ENCODE peak calls at places on chromosomes 12 and 14, in six cellular contexts. One of them, this sample, is unnamed.

GRCh38 chr14:97382616-97383226 is 585.5 kb downstream of the VRK1 start:
- DNase-seq in CD8-positive, alpha-beta T cell: no peak
- DNase-seq in astrocyte of the cerebellum: no peak
- DNase-seq in nephron progenitor cell: no peak
- DNase-seq in WTC11: no peak
- DNase-seq in stomach: no peak
- DNase-seq in this sample: no peak

GRCh38 chr14:99947695-99948094 is 117.5 kb upstream of the EVL start:
- DNase-seq in astrocyte of the cerebellum: no peak
- DNase-seq in nephron progenitor cell: no peak
- DNase-seq in WTC11: no peak
- DNase-seq in CD8-positive, alpha-beta T cell: no peak
- DNase-seq in stomach: no peak
- DNase-seq in this sample: no peak

GRCh38 chr14:21940887-21941855 is 267.6 kb upstream of the OR4E1 start:
- DNase-seq in CD8-positive, alpha-beta T cell: peak; percentile 53
- DNase-seq in nephron progenitor cell: peak; percentile 31
- DNase-seq in WTC11: peak; percentile 36
- DNase-seq in stomach: no peak
- DNase-seq in astrocyte of the cerebellum: no peak
- DNase-seq in this sample: no peak

GRCh38 chr12:75480469-75480949 is at the start of gene GLIPR1:
- DNase-seq in stomach: peak; percentile 57
- DNase-seq in CD8-positive, alpha-beta T cell: peak; percentile 79
- DNase-seq in astrocyte of the cerebellum: peak; percentile 98
- DNase-seq in WTC11: no peak
- DNase-seq in nephron progenitor cell: no peak
- DNase-seq in this sample: no peak

GRCh38 chr12:114616081-114616480 is 67.9 kb downstream of the TBX3 start:
- DNase-seq in CD8-positive, alpha-beta T cell: no peak
- DNase-seq in astrocyte of the cerebellum: no peak
- DNase-seq in stomach: no peak
- DNase-seq in WTC11: no peak
- DNase-seq in nephron progenitor cell: no peak
- DNase-seq in this sample: no peak

GRCh38 chr12:132560421-132560830 is 50.0 kb downstream of the LRCOL1 start:
- DNase-seq in WTC11: peak; percentile 49
- DNase-seq in CD8-positive, alpha-beta T cell: no peak
- DNase-seq in nephron progenitor cell: peak; percentile 64
- DNase-seq in stomach: peak; percentile 38
- DNase-seq in astrocyte of the cerebellum: no peak
- DNase-seq in this sample: peak; percentile 54

GRCh38 chr12:44875954-44876553 is at the start of gene NELL2:
- DNase-seq in CD8-positive, alpha-beta T cell: peak; percentile 82
- DNase-seq in stomach: no peak
- DNase-seq in nephron progenitor cell: peak; percentile 74
- DNase-seq in WTC11: peak; percentile 84
- DNase-seq in astrocyte of the cerebellum: no peak
- DNase-seq in this sample: no peak

GRCh38 chr12:131530041-131530332 is 180.9 kb upstream of the SFSWAP start:
- DNase-seq in CD8-positive, alpha-beta T cell: no peak
- DNase-seq in nephron progenitor cell: no peak
- DNase-seq in stomach: no peak
- DNase-seq in WTC11: no peak
- DNase-seq in astrocyte of the cerebellum: no peak
- DNase-seq in this sample: no peak

GRCh38 chr14:49975286-49975685 is 82.4 kb downstream of the ARF6 start:
- DNase-seq in nephron progenitor cell: no peak
- DNase-seq in astrocyte of the cerebellum: peak; percentile 83
- DNase-seq in CD8-positive, alpha-beta T cell: no peak
- DNase-seq in WTC11: no peak
- DNase-seq in stomach: no peak
- DNase-seq in this sample: no peak

GRCh38 chr12:76679778-76680177 is 84.1 kb upstream of the ZDHHC17 start:
- DNase-seq in nephron progenitor cell: no peak
- DNase-seq in stomach: no peak
- DNase-seq in CD8-positive, alpha-beta T cell: no peak
- DNase-seq in astrocyte of the cerebellum: no peak
- DNase-seq in WTC11: no peak
- DNase-seq in this sample: no peak

GRCh38 chr12:107468976-107469375 is 216.6 kb upstream of the PWP1 start:
- DNase-seq in CD8-positive, alpha-beta T cell: no peak
- DNase-seq in WTC11: no peak
- DNase-seq in astrocyte of the cerebellum: no peak
- DNase-seq in stomach: no peak
- DNase-seq in nephron progenitor cell: no peak
- DNase-seq in this sample: no peak

GRCh38 chr12:120132863-120133385 is 16.4 kb upstream of the RAB35 start:
- DNase-seq in nephron progenitor cell: no peak
- DNase-seq in astrocyte of the cerebellum: no peak
- DNase-seq in stomach: peak; percentile 43
- DNase-seq in WTC11: no peak
- DNase-seq in CD8-positive, alpha-beta T cell: no peak
- DNase-seq in this sample: no peak

GRCh38 chr12:92030618-92031017 is 115.0 kb downstream of the BTG1 start:
- DNase-seq in nephron progenitor cell: no peak
- DNase-seq in CD8-positive, alpha-beta T cell: peak; percentile 72
- DNase-seq in WTC11: no peak
- DNase-seq in stomach: peak; percentile 53
- DNase-seq in astrocyte of the cerebellum: no peak
- DNase-seq in this sample: no peak

GRCh38 chr12:31877884-31878283 is 81.3 kb upstream of the RESF1 start:
- DNase-seq in CD8-positive, alpha-beta T cell: no peak
- DNase-seq in stomach: no peak
- DNase-seq in WTC11: no peak
- DNase-seq in nephron progenitor cell: no peak
- DNase-seq in astrocyte of the cerebellum: no peak
- DNase-seq in this sample: no peak

GRCh38 chr14:58587271-58587670 is 50.5 kb upstream of the DACT1 start:
- DNase-seq in astrocyte of the cerebellum: peak; percentile 6
- DNase-seq in nephron progenitor cell: no peak
- DNase-seq in WTC11: no peak
- DNase-seq in CD8-positive, alpha-beta T cell: no peak
- DNase-seq in stomach: no peak
- DNase-seq in this sample: no peak

GRCh38 chr14:22547309-22547947 is 41.6 kb downstream of the DAD1 start:
- DNase-seq in CD8-positive, alpha-beta T cell: no peak
- DNase-seq in nephron progenitor cell: no peak
- DNase-seq in stomach: no peak
- DNase-seq in astrocyte of the cerebellum: no peak
- DNase-seq in WTC11: no peak
- DNase-seq in this sample: no peak

GRCh38 chr12:62698701-62699101 is 232.1 kb downstream of the MON2 start:
- DNase-seq in nephron progenitor cell: no peak
- DNase-seq in WTC11: no peak
- DNase-seq in CD8-positive, alpha-beta T cell: no peak
- DNase-seq in stomach: no peak
- DNase-seq in astrocyte of the cerebellum: no peak
- DNase-seq in this sample: no peak

GRCh38 chr14:104889374-104889755 is 24.3 kb downstream of the CEP170B start:
- DNase-seq in CD8-positive, alpha-beta T cell: no peak
- DNase-seq in astrocyte of the cerebellum: no peak
- DNase-seq in WTC11: no peak
- DNase-seq in stomach: no peak
- DNase-seq in nephron progenitor cell: no peak
- DNase-seq in this sample: no peak

GRCh38 chr12:5018677-5019076 is 25.0 kb upstream of the KCNA5 start:
- DNase-seq in stomach: no peak
- DNase-seq in WTC11: no peak
- DNase-seq in astrocyte of the cerebellum: no peak
- DNase-seq in nephron progenitor cell: no peak
- DNase-seq in CD8-positive, alpha-beta T cell: no peak
- DNase-seq in this sample: no peak

GRCh38 chr14:24196071-24197061 is 1.1 kb upstream of the TM9SF1 start:
- DNase-seq in nephron progenitor cell: no peak
- DNase-seq in WTC11: peak; percentile 21
- DNase-seq in stomach: no peak
- DNase-seq in CD8-positive, alpha-beta T cell: no peak
- DNase-seq in astrocyte of the cerebellum: no peak
- DNase-seq in this sample: no peak

GRCh38 chr12:121190523-121191031 is 19.4 kb upstream of the P2RX4 start:
- DNase-seq in stomach: no peak
- DNase-seq in WTC11: no peak
- DNase-seq in astrocyte of the cerebellum: peak; percentile 88
- DNase-seq in nephron progenitor cell: no peak
- DNase-seq in CD8-positive, alpha-beta T cell: no peak
- DNase-seq in this sample: no peak

GRCh38 chr12:66803972-66804371 is 125.1 kb upstream of the GRIP1 start:
- DNase-seq in stomach: no peak
- DNase-seq in CD8-positive, alpha-beta T cell: no peak
- DNase-seq in astrocyte of the cerebellum: no peak
- DNase-seq in WTC11: peak; percentile 17
- DNase-seq in nephron progenitor cell: peak; percentile 20
- DNase-seq in this sample: no peak

GRCh38 chr12:49334681-49335080 is 2.3 kb downstream of the C1QL4 start:
- DNase-seq in WTC11: no peak
- DNase-seq in nephron progenitor cell: no peak
- DNase-seq in CD8-positive, alpha-beta T cell: no peak
- DNase-seq in stomach: peak; percentile 10
- DNase-seq in astrocyte of the cerebellum: no peak
- DNase-seq in this sample: no peak

GRCh38 chr14:40222996-40223395 is 790.8 kb upstream of the FBXO33 start:
- DNase-seq in WTC11: no peak
- DNase-seq in stomach: no peak
- DNase-seq in astrocyte of the cerebellum: no peak
- DNase-seq in nephron progenitor cell: no peak
- DNase-seq in CD8-positive, alpha-beta T cell: no peak
- DNase-seq in this sample: no peak

GRCh38 chr12:29238822-29239291 is 89.8 kb downstream of the FAR2 start:
- DNase-seq in astrocyte of the cerebellum: no peak
- DNase-seq in stomach: no peak
- DNase-seq in CD8-positive, alpha-beta T cell: no peak
- DNase-seq in nephron progenitor cell: no peak
- DNase-seq in WTC11: no peak
- DNase-seq in this sample: no peak

GRCh38 chr12:85575115-85576096 is 260.8 kb downstream of the RASSF9 start:
- DNase-seq in CD8-positive, alpha-beta T cell: no peak
- DNase-seq in WTC11: peak; percentile 59
- DNase-seq in nephron progenitor cell: peak; percentile 57
- DNase-seq in astrocyte of the cerebellum: peak; percentile 59
- DNase-seq in stomach: peak; percentile 53
- DNase-seq in this sample: peak; percentile 21

GRCh38 chr12:88985011-88985410 is 367.3 kb downstream of the DUSP6 start:
- DNase-seq in WTC11: no peak
- DNase-seq in stomach: no peak
- DNase-seq in CD8-positive, alpha-beta T cell: no peak
- DNase-seq in nephron progenitor cell: no peak
- DNase-seq in astrocyte of the cerebellum: no peak
- DNase-seq in this sample: no peak

GRCh38 chr12:71158361-71158882 is 623 bp upstream of the TSPAN8 start:
- DNase-seq in nephron progenitor cell: no peak
- DNase-seq in CD8-positive, alpha-beta T cell: no peak
- DNase-seq in stomach: no peak
- DNase-seq in WTC11: no peak
- DNase-seq in astrocyte of the cerebellum: no peak
- DNase-seq in this sample: no peak

GRCh38 chr12:81085832-81086231 is 8.0 kb downstream of the ACSS3 start:
- DNase-seq in astrocyte of the cerebellum: no peak
- DNase-seq in WTC11: no peak
- DNase-seq in CD8-positive, alpha-beta T cell: no peak
- DNase-seq in stomach: no peak
- DNase-seq in nephron progenitor cell: no peak
- DNase-seq in this sample: no peak

GRCh38 chr12:81083018-81083417 is 5.1 kb downstream of the ACSS3 start:
- DNase-seq in WTC11: no peak
- DNase-seq in nephron progenitor cell: no peak
- DNase-seq in CD8-positive, alpha-beta T cell: no peak
- DNase-seq in astrocyte of the cerebellum: no peak
- DNase-seq in stomach: no peak
- DNase-seq in this sample: no peak

GRCh38 chr12:81081726-81082125 is 3.8 kb downstream of the ACSS3 start:
- DNase-seq in WTC11: no peak
- DNase-seq in stomach: no peak
- DNase-seq in CD8-positive, alpha-beta T cell: no peak
- DNase-seq in astrocyte of the cerebellum: no peak
- DNase-seq in nephron progenitor cell: no peak
- DNase-seq in this sample: no peak

GRCh38 chr12:81084848-81085350 is 7.0 kb downstream of the ACSS3 start:
- DNase-seq in CD8-positive, alpha-beta T cell: no peak
- DNase-seq in astrocyte of the cerebellum: no peak
- DNase-seq in stomach: no peak
- DNase-seq in WTC11: no peak
- DNase-seq in nephron progenitor cell: no peak
- DNase-seq in this sample: no peak

GRCh38 chr12:81083906-81084513 is 6.1 kb downstream of the ACSS3 start:
- DNase-seq in stomach: no peak
- DNase-seq in WTC11: no peak
- DNase-seq in CD8-positive, alpha-beta T cell: no peak
- DNase-seq in nephron progenitor cell: no peak
- DNase-seq in astrocyte of the cerebellum: no peak
- DNase-seq in this sample: no peak
- TF ChIP-seq CTCF in stomach: no peak
- TF ChIP-seq CTCF in WTC11: no peak
- TF ChIP-seq CTCF in CD8-positive, alpha-beta T cell: no peak
- TF ChIP-seq CTCF in nephron progenitor cell: no peak
- TF ChIP-seq CTCF in astrocyte of the cerebellum: no peak
- TF ChIP-seq CTCF in this sample: no peak

GRCh38 chr14:89902876-89903275 is 51.7 kb downstream of the EFCAB11 start:
- DNase-seq in nephron progenitor cell: no peak
- DNase-seq in WTC11: no peak
- DNase-seq in CD8-positive, alpha-beta T cell: no peak
- DNase-seq in astrocyte of the cerebellum: no peak
- DNase-seq in stomach: no peak
- DNase-seq in this sample: no peak
- TF ChIP-seq CTCF in nephron progenitor cell: no peak
- TF ChIP-seq CTCF in WTC11: no peak
- TF ChIP-seq CTCF in CD8-positive, alpha-beta T cell: no peak
- TF ChIP-seq CTCF in astrocyte of the cerebellum: no peak
- TF ChIP-seq CTCF in stomach: no peak
- TF ChIP-seq CTCF in this sample: no peak

GRCh38 chr12:23944067-23944466 is 5.4 kb downstream of the SOX5 start:
- DNase-seq in WTC11: no peak
- DNase-seq in nephron progenitor cell: peak; percentile 15
- DNase-seq in astrocyte of the cerebellum: no peak
- DNase-seq in CD8-positive, alpha-beta T cell: no peak
- DNase-seq in stomach: no peak
- DNase-seq in this sample: no peak
- TF ChIP-seq CTCF in WTC11: no peak
- TF ChIP-seq CTCF in nephron progenitor cell: no peak
- TF ChIP-seq CTCF in astrocyte of the cerebellum: no peak
- TF ChIP-seq CTCF in CD8-positive, alpha-beta T cell: no peak
- TF ChIP-seq CTCF in stomach: no peak
- TF ChIP-seq CTCF in this sample: no peak

DNA sequence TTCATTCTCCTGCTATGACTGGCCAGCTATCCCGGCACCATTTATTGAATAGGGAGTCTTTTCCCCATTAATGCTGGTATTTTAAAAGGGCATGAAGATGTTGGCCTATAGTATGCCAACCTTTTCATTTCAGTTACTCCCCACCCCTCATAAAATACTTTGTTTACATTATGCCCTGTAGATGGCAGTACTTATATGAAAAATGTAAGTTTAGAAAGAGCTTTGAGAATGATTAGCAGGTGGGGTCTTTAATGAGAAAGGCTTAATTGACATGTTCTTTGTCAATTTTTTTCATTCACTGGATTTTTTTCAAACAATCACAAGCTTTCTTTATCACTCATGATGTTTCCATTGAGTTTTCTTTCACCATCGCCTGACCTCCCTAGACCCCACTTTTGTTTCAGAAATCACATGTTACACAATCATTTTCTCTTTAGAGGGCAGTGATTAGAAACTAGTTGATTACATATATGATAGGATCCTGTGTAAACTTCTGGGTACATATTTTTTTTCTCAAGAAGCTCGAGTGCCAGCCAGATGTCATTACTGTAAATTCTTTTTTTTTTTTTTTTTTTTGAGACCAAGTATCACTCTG is 62.6 kb upstream of the PSMA6 start:
- DNase-seq in stomach: no peak
- DNase-seq in astrocyte of the cerebellum: no peak
- DNase-seq in nephron progenitor cell: no peak
- DNase-seq in WTC11: no peak
- DNase-seq in CD8-positive, alpha-beta T cell: no peak
- DNase-seq in this sample: no peak
- TF ChIP-seq CTCF in stomach: no peak
- TF ChIP-seq CTCF in astrocyte of the cerebellum: no peak
- TF ChIP-seq CTCF in nephron progenitor cell: no peak
- TF ChIP-seq CTCF in WTC11: no peak
- TF ChIP-seq CTCF in CD8-positive, alpha-beta T cell: peak; percentile 45
- TF ChIP-seq CTCF in this sample: no peak

This sample was measured in mesothelial cell of epicardium.